ENCODE peak calls at places on chromosomes 4 and X, in nine cellular contexts. A, U, I, Z, N, M, S, C and L are unnamed samples.

GRCh38 chrX:31547816-31548215 is 476.0 kb upstream of the FTHL17 start:
- DNase-seq in S (no peak), U (no peak), M (no peak), A (no peak), Z (no peak), I (no peak), N (no peak), C (no peak), L (no peak)

GRCh38 chr4:16111533-16111932 is 27.7 kb upstream of the PROM1 start:
- DNase-seq in C (no peak), A (no peak), N (no peak), S (no peak), I (no peak), U (no peak), M (no peak), Z (no peak), L (no peak)

GRCh38 chrX:15854080-15854655 is 445 bp downstream of the AP1S2 start:
- DNase-seq in A (peak; percentile 35), M (peak; percentile 93), C (peak; percentile 22), U (peak; percentile 54), S (peak; percentile 85), I (peak; percentile 55), Z (no peak), N (peak; percentile 79), L (peak; percentile 44)

GRCh38 chrX:78592030-78592429 is 67.1 kb downstream of the RTL3 start:
- DNase-seq in U (no peak), Z (no peak), M (no peak), C (no peak), A (no peak), N (no peak), I (no peak), S (no peak), L (no peak)

GRCh38 chrX:14919421-14919820 is 46.2 kb downstream of the MOSPD2 start:
- DNase-seq in C (no peak), A (no peak), Z (no peak), M (no peak), N (no peak), I (no peak), U (no peak), S (no peak), L (no peak)

GRCh38 chr4:41797260-41797659 is 48.7 kb upstream of the PHOX2B start:
- DNase-seq in Z (no peak), A (no peak), N (no peak), S (no peak), U (no peak), M (no peak), I (no peak), C (no peak), L (no peak)

GRCh38 chrX:24241822-24242648 is 71.8 kb downstream of the SUPT20HL2 start:
- DNase-seq in C (peak; percentile 49), M (peak; percentile 49), U (peak; percentile 47), I (peak; percentile 62), Z (no peak), S (peak; percentile 71), N (peak; percentile 64), A (peak; percentile 30), L (peak; percentile 41)

GRCh38 chr4:11720292-11720691 is 291.6 kb upstream of the HS3ST1 start:
- DNase-seq in M (peak; percentile 53), U (peak; percentile 45), N (peak; percentile 71), C (peak; percentile 67), A (peak; percentile 39), I (no peak), Z (no peak), S (peak; percentile 4), L (peak; percentile 39)

GRCh38 chr4:186761281-186761897 is 37.7 kb upstream of the FAT1 start:
- DNase-seq in N (no peak), M (no peak), I (no peak), U (no peak), C (no peak), S (no peak), A (no peak), Z (no peak), L (no peak)

GRCh38 chrX:17369294-17369693 is 5.7 kb upstream of the NHS start:
- DNase-seq in I (no peak), M (no peak), U (no peak), Z (no peak), A (no peak), N (no peak), S (no peak), C (no peak), L (no peak)
- H2AFZ ChIP-seq in I (no peak overlapping the region), M (no peak overlapping the region), U (peak overlapping the region; percentile 84), Z (no peak overlapping the region), A (no peak overlapping the region), N (no peak overlapping the region), S (no peak overlapping the region), C (no peak overlapping the region), L (no peak overlapping the region)

GRCh38 chr4:17516980-17517379 is 2.0 kb downstream of the CLRN2 start:
- DNase-seq in M (no peak), U (no peak), C (no peak), Z (no peak), N (no peak), I (no peak), S (no peak), A (no peak), L (no peak)
- TF ChIP-seq EZH2phosphoT487 in M (no peak), U (no peak), C (no peak), Z (no peak), N (no peak), I (no peak), S (no peak), A (no peak), L (no peak)

GRCh38 chr4:183449193-183449888 is 4.9 kb downstream of the CDKN2AIP start:
- DNase-seq in M (no peak), N (no peak), Z (no peak), U (no peak), C (no peak), S (no peak), A (no peak), I (no peak), L (peak; percentile 51)

GRCh38 chr4:183447646-183448045 is 3.2 kb downstream of the CDKN2AIP start:
- DNase-seq in C (no peak), S (no peak), I (no peak), U (no peak), N (no peak), Z (no peak), A (no peak), M (no peak), L (no peak)

GRCh38 chr4:183444953-183445543 is 612 bp downstream of the CDKN2AIP start:
- DNase-seq in I (peak; percentile 75), U (peak; percentile 63), S (peak; percentile 71), Z (no peak), M (no peak), C (peak; percentile 2), A (peak; percentile 61), N (no peak), L (peak; percentile 54)

GRCh38 chr4:183450108-183450507 is 5.7 kb downstream of the CDKN2AIP start:
- DNase-seq in S (no peak), Z (no peak), M (no peak), U (no peak), A (no peak), C (no peak), N (no peak), I (no peak), L (no peak)

GRCh38 chr4:183448436-183448835 is 4.0 kb downstream of the CDKN2AIP start:
- DNase-seq in M (no peak), N (no peak), I (no peak), Z (no peak), C (no peak), U (no peak), A (no peak), S (no peak), L (peak; percentile 32)
- H4K20me1 ChIP-seq in M (peaks cover 24% of the 10 kb centered on the region), N (peaks cover 18% of the 10 kb centered on the region), I (peaks cover 46% of the 10 kb centered on the region), Z (no peaks in the 10 kb centered on the region), C (peaks cover 32% of the 10 kb centered on the region), U (peaks cover 16% of the 10 kb centered on the region), A (no peaks in the 10 kb centered on the region), S (peaks cover 15% of the 10 kb centered on the region), L (peaks cover 6% of the 10 kb centered on the region)

DNA sequence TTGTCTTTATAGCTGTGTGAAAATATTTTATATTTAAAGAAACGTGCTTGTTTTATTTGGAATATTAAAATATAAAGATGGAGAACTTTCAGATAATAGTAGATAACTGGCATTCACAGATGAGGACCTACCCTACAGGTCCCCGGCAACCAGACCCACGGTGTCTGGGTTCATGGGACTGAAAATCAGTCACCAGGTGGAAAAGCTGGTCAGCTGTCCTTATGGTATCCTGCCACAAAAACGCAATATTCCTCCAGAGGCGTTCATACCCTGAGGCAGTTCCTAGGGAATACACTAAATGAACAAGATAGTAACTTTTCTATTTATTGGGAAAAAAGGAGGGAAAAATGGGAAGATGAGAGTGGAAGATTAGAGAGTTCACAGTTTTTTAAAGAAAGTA is 1.2 kb downstream of the TLR6 start:
- DNase-seq in A (no peak), S (no peak), I (peak; percentile 37), C (no peak), M (no peak), U (no peak), Z (no peak), N (no peak), L (no peak)
- H2AFZ ChIP-seq in A (peak overlapping the region; percentile 20), S (no peak overlapping the region), I (peak overlapping the region; percentile 84), C (peak overlapping the region; percentile 71), M (no peak overlapping the region), U (no peak overlapping the region), Z (peak overlapping the region; percentile 97), N (no peak overlapping the region), L (peak overlapping the region; percentile 80)

GRCh38 chrX:2391869-2392606 is 108.7 kb downstream of the DHRSX start:
- DNase-seq in A (no peak), M (no peak), S (no peak), Z (peak; percentile 94), I (no peak), C (peak; percentile 93), U (peak; percentile 85), N (peak; percentile 81), L (peak; percentile 64)
- TF ChIP-seq EZH2phosphoT487 in A (no peak), M (no peak), S (no peak), Z (no peak), I (no peak), C (no peak), U (no peak), N (no peak), L (no peak)

GRCh38 chrX:66625525-66625924 is 13.4 kb downstream of the EDA2R start:
- DNase-seq in N (no peak), C (no peak), A (peak; percentile 83), Z (no peak), I (peak; percentile 72), S (no peak), M (no peak), U (no peak), L (no peak)
- H4K20me1 ChIP-seq in N (no peaks in the 10 kb centered on the region), C (no peaks in the 10 kb centered on the region), A (no peaks in the 10 kb centered on the region), Z (no peaks in the 10 kb centered on the region), I (no peaks in the 10 kb centered on the region), S (peaks cover 98% of the 10 kb centered on the region), M (no peaks in the 10 kb centered on the region), U (no peaks in the 10 kb centered on the region), L (no peaks in the 10 kb centered on the region)